ENCODE peak calls at places on chromosomes 4 and X, in nine cellular contexts. T is ovary, R is suprapubic skin, E is K562, L is Peyer's patch, G is A549, Y is heart left ventricle, W is upper lobe of left lung, S is stomach. X is an unnamed sample.

GRCh38 chr4:85411386-85411785 is 63.6 kb upstream of the ARHGAP24 start:
- DNase-seq in T (no peak), R (no peak), E (no peak), L (no peak), G (no peak), Y (no peak), W (no peak), S (no peak), X (no peak)

GRCh38 chr4:14180983-14181601 is 553.6 kb upstream of the BOD1L1 start:
- DNase-seq in T (no peak), R (no peak), E (no peak), L (no peak), G (peak), Y (no peak), W (no peak), S (peak), X (no peak)

GRCh38 chrX:136627381-136627780 is 20.6 kb upstream of the CD40LG start:
- DNase-seq in T (no peak), R (no peak), E (no peak), L (no peak), G (no peak), Y (no peak), W (no peak), S (no peak), X (no peak)

GRCh38 chr4:89344571-89344970 is 37.0 kb upstream of the GPRIN3 start:
- DNase-seq in T (no peak), R (no peak), E (no peak), L (no peak), G (no peak), Y (no peak), W (no peak), S (no peak), X (no peak)

GRCh38 chrX:124619710-124620109 is 273.3 kb downstream of the SH2D1A start:
- DNase-seq in T (no peak), R (no peak), E (no peak), L (no peak), G (no peak), Y (no peak), W (no peak), S (no peak), X (no peak)

GRCh38 chr4:6369511-6369910 is 99.9 kb downstream of the WFS1 start:
- DNase-seq in T (no peak), R (no peak), E (no peak), L (no peak), G (no peak), Y (no peak), W (no peak), S (no peak), X (no peak)

GRCh38 chr4:17639136-17639535 is 24.7 kb downstream of the MED28 start:
- DNase-seq in T (no peak), R (no peak), E (no peak), L (no peak), G (no peak), Y (no peak), W (peak), S (no peak), X (no peak)

GRCh38 chrX:20947411-20947912 is 426.8 kb upstream of the CNKSR2 start:
- DNase-seq in T (no peak), R (no peak), E (no peak), L (no peak), G (no peak), Y (no peak), W (no peak), S (no peak), X (no peak)

GRCh38 chrX:132948648-132949260 is 9.7 kb downstream of the HS6ST2 start:
- DNase-seq in T (no peak), R (no peak), E (peak), L (no peak), G (peak), Y (no peak), W (no peak), S (no peak), X (no peak)

GRCh38 chr4:116110713-116111112 is 974.7 kb downstream of the TRAM1L1 start:
- DNase-seq in T (no peak), R (no peak), E (no peak), L (no peak), G (no peak), Y (no peak), W (no peak), S (no peak), X (no peak)

GRCh38 chr4:138242076-138242829 is at the start of gene SLC7A11:
- DNase-seq in T (peak), R (no peak), E (peak), L (peak), G (peak), Y (peak), W (no peak), S (peak), X (peak)

GRCh38 chr4:137998666-137999429 is 243.3 kb downstream of the SLC7A11 start:
- DNase-seq in T (no peak), R (no peak), E (no peak), L (no peak), G (no peak), Y (no peak), W (no peak), S (no peak), X (no peak)

GRCh38 chrX:48833531-48834138 is 1.8 kb downstream of the PCSK1N start:
- DNase-seq in T (no peak), R (no peak), E (peak), L (no peak), G (peak), Y (no peak), W (no peak), S (no peak), X (no peak)

GRCh38 chr4:136383126-136383525 is 1149.2 kb downstream of the PCDH18 start:
- DNase-seq in T (no peak), R (no peak), E (no peak), L (no peak), G (peak), Y (no peak), W (no peak), S (no peak), X (no peak)

GRCh38 chrX:9573282-9574106 is 108.6 kb downstream of the TBL1X start:
- DNase-seq in T (no peak), R (no peak), E (no peak), L (peak), G (no peak), Y (no peak), W (no peak), S (no peak), X (no peak)

GRCh38 chrX:46758163-46758955 is 559 bp downstream of the SLC9A7 start:
- DNase-seq in T (no peak), R (no peak), E (no peak), L (peak), G (peak), Y (no peak), W (peak), S (no peak), X (peak)
- TF ChIP-seq POLR2A in T (no peak), R (no peak), E (no peak), L (no peak), G (no peak), Y (no peak), W (no peak), S (no peak), X (no peak)

GRCh38 chrX:115449742-115450141 is 111.2 kb upstream of the PLS3 start:
- DNase-seq in T (peak), R (no peak), E (peak), L (no peak), G (peak), Y (peak), W (no peak), S (peak), X (peak)
- H3K27ac ChIP-seq in T (no peak), R (no peak), E (no peak), L (no peak), G (no peak), Y (no peak), W (no peak), S (no peak), X (no peak)

DNA sequence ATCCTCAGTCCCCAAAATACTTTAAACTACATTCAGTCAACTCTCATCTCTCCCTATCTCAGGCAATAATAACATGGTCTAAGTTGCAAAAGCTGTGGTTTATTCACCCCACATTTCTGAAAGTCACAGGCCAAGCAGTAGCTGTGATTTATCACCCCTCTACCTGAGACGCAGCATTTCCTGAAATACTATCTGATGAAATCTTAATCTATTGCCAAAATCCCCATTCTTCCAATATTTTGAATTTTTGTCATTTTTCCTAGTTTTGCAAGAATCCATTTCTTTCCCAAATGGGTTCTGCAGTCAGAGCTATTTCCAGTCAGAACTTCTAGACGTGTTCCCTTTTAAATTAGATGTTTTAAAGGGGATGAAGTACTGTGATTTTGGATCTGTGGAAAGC is 148.3 kb downstream of the BANK1 start:
- DNase-seq in T (no peak), R (no peak), E (no peak), L (no peak), G (no peak), Y (no peak), W (no peak), S (no peak), X (no peak)
- TF ChIP-seq POLR2A in T (no peak), R (no peak), E (no peak), L (no peak), G (no peak), Y (no peak), W (no peak), S (no peak), X (no peak)

GRCh38 chr4:168604496-168605373 is 107.9 kb downstream of the PALLD start:
- DNase-seq in T (peak), R (no peak), E (no peak), L (no peak), G (peak), Y (peak), W (no peak), S (no peak), X (no peak)
- H3K27ac ChIP-seq in T (no peak), R (peak), E (no peak), L (no peak), G (peak), Y (no peak), W (no peak), S (no peak), X (no peak)

DNA sequence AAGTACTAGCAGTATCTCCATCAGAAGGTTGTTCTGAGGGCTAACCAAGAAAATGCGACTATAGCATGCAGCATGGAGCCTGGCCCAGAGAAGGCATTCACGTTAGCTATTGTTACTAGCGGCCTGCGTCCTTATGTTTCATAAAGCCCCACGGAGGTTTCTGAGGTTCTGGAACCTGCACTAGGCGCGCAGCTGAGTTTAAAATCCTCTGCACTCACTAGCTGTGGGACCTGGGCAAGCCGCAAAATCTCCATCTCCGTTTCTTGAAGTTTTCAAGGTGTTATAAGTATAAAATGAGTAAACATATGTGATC is 666 bp upstream of the MANBA start:
- DNase-seq in T (peak), R (no peak), E (no peak), L (no peak), G (no peak), Y (no peak), W (no peak), S (no peak), X (peak)
- TF ChIP-seq POLR2A in T (no peak), R (no peak), E (no peak), L (no peak), G (no peak), Y (no peak), W (no peak), S (no peak), X (no peak)

GRCh38 chrX:19852014-19853005 is 35.1 kb downstream of the SH3KBP1 start:
- DNase-seq in T (no peak), R (no peak), E (no peak), L (no peak), G (no peak), Y (peak), W (no peak), S (no peak), X (no peak)

GRCh38 chrX:19848110-19848509 is 39.3 kb downstream of the SH3KBP1 start:
- DNase-seq in T (no peak), R (no peak), E (no peak), L (no peak), G (no peak), Y (no peak), W (no peak), S (no peak), X (no peak)

GRCh38 chrX:19849433-19850190 is 37.8 kb downstream of the SH3KBP1 start:
- DNase-seq in T (no peak), R (no peak), E (no peak), L (no peak), G (no peak), Y (no peak), W (no peak), S (no peak), X (no peak)

GRCh38 chrX:19842542-19842941 is 44.9 kb downstream of the SH3KBP1 start:
- DNase-seq in T (no peak), R (no peak), E (no peak), L (no peak), G (no peak), Y (no peak), W (no peak), S (no peak), X (no peak)

DNA sequence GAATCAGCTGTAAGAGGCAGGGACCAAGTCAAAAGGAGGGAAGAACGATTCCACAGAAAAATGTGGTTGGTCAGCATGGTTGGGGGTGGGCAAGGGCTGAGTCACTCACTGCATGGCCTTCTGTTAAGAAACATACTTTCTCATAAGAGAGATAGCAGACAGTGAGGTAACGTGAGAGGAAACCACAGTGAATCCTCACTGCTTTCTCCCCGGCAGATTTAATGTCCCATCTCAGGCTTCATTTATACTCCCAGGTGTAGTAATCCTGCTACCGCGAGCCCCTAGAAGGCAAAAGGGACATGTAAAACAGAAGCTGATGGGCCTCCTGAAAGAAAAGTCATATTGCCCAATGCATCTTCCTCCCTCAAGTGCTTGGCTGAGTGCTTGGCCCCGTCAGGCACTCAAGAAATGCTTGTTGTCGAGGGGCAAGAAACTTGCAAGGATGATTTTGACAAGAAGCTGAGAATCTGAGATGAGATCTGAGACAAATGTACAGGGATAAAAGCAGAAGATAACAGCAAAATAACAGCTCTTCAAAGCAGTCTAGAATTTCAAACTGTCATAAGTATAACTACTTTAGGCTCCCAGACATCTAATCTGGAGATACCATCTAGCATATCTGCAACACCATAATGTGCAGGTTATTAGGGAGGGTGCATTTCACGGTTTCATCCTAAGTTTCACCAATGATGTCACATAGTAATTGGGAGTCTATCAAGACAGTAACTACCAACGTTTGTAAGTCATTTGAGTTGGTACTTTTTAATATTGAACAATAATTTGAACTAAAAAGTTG is 40.2 kb downstream of the SH3KBP1 start:
- DNase-seq in T (peak), R (no peak), E (peak), L (no peak), G (peak), Y (peak), W (no peak), S (no peak), X (peak)
- H3K27ac ChIP-seq in T (no peak), R (no peak), E (no peak), L (peak), G (no peak), Y (no peak), W (no peak), S (peak), X (no peak)

DNA sequence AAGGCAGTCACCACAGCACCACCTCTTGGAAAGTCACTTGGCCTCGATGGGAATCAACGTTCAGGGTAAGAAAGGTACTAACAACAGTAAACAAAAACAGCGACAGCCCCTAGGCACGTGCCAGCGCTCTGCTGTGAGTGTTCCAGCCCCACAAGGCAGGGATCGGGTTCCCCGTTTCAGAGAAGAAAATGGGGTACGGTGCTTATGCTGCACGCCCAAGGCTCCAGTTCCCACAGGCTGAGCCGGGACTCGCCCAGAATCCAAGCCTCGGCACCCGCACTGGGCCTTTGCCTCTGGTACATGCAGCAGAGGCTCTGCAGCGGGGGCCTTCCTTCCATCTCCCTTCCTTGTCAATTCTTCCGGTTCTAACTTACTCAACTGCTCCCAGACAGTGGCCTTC is 37.3 kb downstream of the WDR1 start:
- DNase-seq in T (no peak), R (no peak), E (no peak), L (peak), G (no peak), Y (no peak), W (no peak), S (peak), X (no peak)
- TF ChIP-seq POLR2A in T (no peak), R (no peak), E (no peak), L (no peak), G (no peak), Y (no peak), W (no peak), S (no peak), X (no peak)

GRCh38 chrX:45715787-45716186 is 515.1 kb upstream of the DIPK2B start:
- DNase-seq in T (no peak), R (no peak), E (no peak), L (no peak), G (no peak), Y (no peak), W (no peak), S (no peak), X (no peak)
- H3K27ac ChIP-seq in T (no peak), R (no peak), E (no peak), L (no peak), G (no peak), Y (no peak), W (no peak), S (no peak), X (no peak)

DNA sequence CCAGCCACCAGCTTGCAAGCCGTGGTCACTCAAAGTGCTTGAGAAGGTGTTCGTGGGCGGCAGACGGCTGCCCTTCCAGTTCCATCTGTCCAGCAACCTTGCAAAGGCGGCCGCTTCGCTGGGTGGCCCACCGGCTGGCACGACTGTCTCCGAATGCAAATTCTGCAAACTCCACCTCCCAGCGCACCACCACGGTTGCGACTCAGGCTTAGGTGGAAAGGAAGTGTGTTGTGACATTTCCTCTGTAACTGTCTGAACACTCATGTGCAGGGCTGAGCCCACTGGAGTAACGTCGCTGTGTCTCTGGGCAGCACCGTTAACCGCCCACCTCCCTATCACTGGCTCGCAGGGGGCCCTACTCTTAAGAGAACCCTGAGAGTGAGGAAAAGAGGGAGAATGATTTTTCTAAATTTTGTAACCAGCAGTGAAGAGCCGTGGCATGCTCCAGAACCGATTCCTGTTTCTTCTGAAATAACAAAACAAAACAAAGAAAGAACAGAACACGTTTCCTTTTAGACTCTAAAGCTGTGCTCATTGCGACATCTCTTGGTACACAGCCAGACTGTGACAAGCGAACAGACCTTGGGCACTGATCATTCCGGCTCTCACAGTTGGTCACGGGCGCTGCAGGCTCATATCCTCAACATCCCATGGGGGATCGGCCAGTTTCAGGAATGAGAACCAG is at the start of gene P2RY8:
- DNase-seq in T (peak), R (peak), E (peak), L (peak), G (peak), Y (peak), W (peak), S (peak), X (peak)
- TF ChIP-seq POLR2A in T (no peak), R (no peak), E (no peak), L (peak), G (no peak), Y (no peak), W (peak), S (no peak), X (no peak)